ENCODE peak calls at places on chromosomes 4 and X, in six cellular contexts. C is CD4-positive, alpha-beta T cell; F is HCT116; D is ovary; G is astrocyte; O is tibial nerve. V is an unnamed sample. For H3K27me3, the result is how much of the 10 kb centered on the place peaks cover.

GRCh38 chrX:19807414-19807813 is 80.0 kb downstream of the SH3KBP1 start:
- DNase-seq in C (no peak), D (no peak), F (no peak), O (no peak), G (no peak), V (no peak)

GRCh38 chr4:7964890-7965662 is 25.4 kb upstream of the AFAP1 start:
- DNase-seq in C (peak), O (peak), G (peak), F (no peak), D (no peak), V (no peak)

GRCh38 chr4:150948710-150949109 is 66.4 kb downstream of the LRBA start:
- DNase-seq in F (no peak), C (no peak), G (no peak), O (no peak), D (no peak), V (no peak)

GRCh38 chr4:77695769-77696168 is 90.1 kb downstream of the CXCL13 start:
- DNase-seq in C (no peak), O (no peak), F (peak), G (peak), D (no peak), V (peak)

GRCh38 chrX:119655125-119655524 is 37.8 kb downstream of the SEPTIN6 start:
- DNase-seq in C (peak), O (no peak), G (peak), D (peak), F (no peak), V (peak)

GRCh38 chrX:99184153-99184552 is 1225.9 kb downstream of the PCDH19 start:
- DNase-seq in O (no peak), G (no peak), F (no peak), C (no peak), D (no peak), V (no peak)

GRCh38 chrX:16484338-16484737 is 165.6 kb upstream of the S100G start:
- DNase-seq in D (no peak), C (no peak), O (no peak), F (peak), G (peak), V (peak)

GRCh38 chrX:40402771-40403533 is 177.8 kb upstream of the ATP6AP2 start:
- DNase-seq in O (no peak), F (no peak), C (no peak), G (peak), D (peak), V (peak)

GRCh38 chr4:13386405-13387107 is 97.6 kb downstream of the RAB28 start:
- DNase-seq in F (no peak), D (no peak), O (no peak), C (no peak), G (peak), V (no peak)

GRCh38 chr4:165967486-165967885 is 94.4 kb downstream of the TLL1 start:
- DNase-seq in F (no peak), D (no peak), C (no peak), G (no peak), O (no peak), V (no peak)

GRCh38 chr4:82192153-82192552 is 181.6 kb downstream of the HNRNPD start:
- DNase-seq in G (no peak), O (no peak), F (no peak), C (no peak), D (no peak), V (no peak)

GRCh38 chr4:185524888-185525863 is 10.1 kb downstream of the PDLIM3 start:
- DNase-seq in O (no peak), D (no peak), G (peak), C (no peak), F (no peak), V (no peak)

GRCh38 chr4:54961357-54961975 is 163.9 kb downstream of the KDR start:
- DNase-seq in C (no peak), G (peak), F (peak), D (no peak), O (no peak), V (no peak)

GRCh38 chr4:4245172-4245571 is 2.9 kb downstream of the TMEM128 start:
- DNase-seq in F (no peak), G (no peak), D (no peak), O (no peak), C (no peak), V (no peak)

DNA sequence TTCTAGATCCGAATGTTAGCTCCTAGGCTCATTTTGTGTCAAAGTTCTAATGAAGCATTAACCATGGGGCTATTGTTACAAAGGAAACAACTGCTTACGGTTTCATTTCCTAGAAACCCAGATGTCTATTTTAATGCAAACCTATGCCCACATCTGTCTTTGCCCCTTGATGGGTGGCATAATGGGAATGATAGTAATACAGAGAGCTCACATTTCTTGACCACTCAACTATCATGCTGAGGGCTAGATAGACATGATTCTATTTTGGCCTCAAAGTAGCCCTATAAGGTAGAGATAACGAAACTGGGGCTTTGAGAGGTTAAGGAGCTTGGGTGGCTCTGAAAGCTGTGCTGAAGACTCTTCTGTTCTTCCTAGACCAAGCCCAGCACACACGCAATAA is 1.9 kb downstream of the TLR7 start:
- DNase-seq in D (no peak), G (no peak), O (no peak), C (no peak), F (no peak), V (no peak)
- H3K27ac ChIP-seq in D (no peak), G (no peak), O (no peak), C (no peak), F (no peak), V (no peak)

DNA sequence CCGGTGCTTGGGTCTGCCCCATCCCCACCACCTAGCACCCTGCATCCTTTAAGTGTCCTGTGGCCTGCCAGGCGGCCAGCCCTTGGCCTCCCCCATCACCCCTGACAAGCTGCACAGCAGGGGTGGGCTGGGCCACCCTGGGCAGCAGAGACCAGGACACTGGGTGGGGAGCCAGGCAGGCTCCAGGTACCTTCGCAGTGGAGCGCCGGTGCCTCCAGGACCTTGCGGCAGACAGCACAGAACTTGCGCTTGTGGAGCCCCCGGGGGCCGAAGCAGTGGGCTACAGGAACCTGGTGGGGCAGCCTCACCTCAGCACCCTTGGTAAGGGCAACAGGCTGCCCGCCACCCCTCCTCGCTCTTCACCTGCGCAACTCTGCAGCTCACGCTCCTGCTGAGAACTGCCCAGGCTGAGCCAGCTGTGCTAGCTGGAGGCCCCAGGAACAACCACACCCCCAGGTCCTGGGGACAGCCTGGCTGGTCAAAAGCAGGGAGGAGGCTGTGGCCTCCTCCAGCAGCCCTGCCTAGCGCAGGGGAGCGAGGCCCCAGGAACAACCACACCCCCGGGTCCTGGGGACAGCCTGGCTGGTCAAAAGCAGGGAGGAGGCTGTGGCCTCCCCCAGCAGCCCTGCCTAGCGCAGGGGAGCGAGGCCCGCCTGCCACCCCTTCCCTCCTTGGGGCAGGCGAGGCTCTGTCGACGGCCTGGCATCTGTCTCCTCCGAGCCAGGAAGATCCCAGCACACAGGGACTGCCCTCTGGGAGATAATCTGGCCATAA is 4.6 kb downstream of the DGKQ start:
- DNase-seq in O (no peak), G (no peak), F (no peak), D (no peak), C (no peak), V (no peak)
- H3K27me3 ChIP-seq in O (under half), G (under half), F (under half), D (under half), C (under half), V (under half)

DNA sequence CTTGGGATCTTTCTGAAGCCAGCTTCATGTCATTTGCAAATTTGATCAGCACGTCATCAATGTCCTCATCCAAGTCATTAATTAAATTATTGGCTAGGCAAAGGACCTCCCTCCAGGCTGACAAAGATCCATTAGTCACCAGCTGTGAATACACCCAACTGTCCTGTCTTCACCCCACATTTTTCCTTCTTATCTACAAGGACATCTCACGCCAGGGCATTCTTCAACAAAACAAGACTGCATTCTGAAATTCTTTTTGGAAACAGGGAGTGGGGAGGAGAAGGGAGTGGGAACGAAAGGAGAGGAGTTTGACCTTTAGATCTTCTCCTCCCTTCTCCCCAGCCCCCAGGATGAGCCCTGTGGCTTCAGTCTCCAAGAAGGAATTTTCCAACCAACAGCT is 32.7 kb downstream of the NLGN3 start:
- DNase-seq in O (no peak), F (no peak), G (no peak), D (no peak), C (no peak), V (no peak)
- TF ChIP-seq CTCF in O (no peak), F (no peak), G (no peak), D (no peak), C (no peak), V (no peak)

GRCh38 chr4:1215347-1216075 is 33.4 kb downstream of the CTBP1 start:
- DNase-seq in F (no peak), G (no peak), O (peak), C (no peak), D (peak), V (no peak)
- H3K27ac ChIP-seq in F (no peak), G (no peak), O (peak), C (no peak), D (no peak), V (no peak)

GRCh38 chr4:80202784-80203553 is 5.7 kb downstream of the PRDM8 start:
- DNase-seq in D (peak), C (peak), O (no peak), G (no peak), F (no peak), V (no peak)

GRCh38 chr4:80201326-80202151 is 4.2 kb downstream of the PRDM8 start:
- DNase-seq in O (no peak), G (peak), C (peak), D (peak), F (no peak), V (no peak)

GRCh38 chr4:80204433-80204832 is 7.1 kb downstream of the PRDM8 start:
- DNase-seq in O (no peak), F (no peak), G (no peak), D (no peak), C (no peak), V (no peak)

GRCh38 chr4:80199947-80200346 is 2.6 kb downstream of the PRDM8 start:
- DNase-seq in F (no peak), D (no peak), C (no peak), G (no peak), O (no peak), V (no peak)

DNA sequence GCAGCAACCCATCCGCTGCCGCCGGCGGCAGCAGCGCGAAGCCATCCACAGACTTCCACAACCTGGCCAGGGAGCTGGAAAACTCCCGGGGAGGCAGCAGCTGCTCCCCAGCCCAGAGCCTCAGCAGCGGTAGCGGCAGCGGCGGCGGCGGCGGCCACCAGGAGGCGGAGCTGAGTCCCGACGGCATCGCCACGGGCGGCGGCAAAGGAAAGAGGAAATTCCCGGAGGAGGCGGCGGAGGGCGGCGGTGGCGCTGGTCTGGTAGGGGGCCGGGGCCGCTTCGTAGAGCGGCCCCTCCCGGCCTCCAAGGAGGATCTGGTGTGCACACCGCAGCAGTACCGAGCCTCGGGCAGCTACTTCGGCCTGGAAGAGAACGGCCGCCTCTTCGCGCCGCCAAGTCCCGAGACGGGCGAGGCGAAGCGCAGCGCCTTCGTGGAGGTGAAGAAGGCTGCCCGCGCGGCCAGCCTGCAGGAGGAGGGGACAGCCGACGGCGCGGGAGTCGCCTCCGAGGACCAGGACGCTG is 4.9 kb downstream of the PRDM8 start:
- DNase-seq in F (no peak), O (peak), C (peak), D (peak), G (peak), V (no peak)
- H3K27me3 ChIP-seq in F (under half), O (under half), C (under half), D (under half), G (under half), V (under half)

GRCh38 chrX:124228849-124229248 is 103.6 kb upstream of the TEX13D start:
- DNase-seq in C (no peak), D (no peak), F (no peak), O (no peak), G (no peak), V (no peak)
- TF ChIP-seq CTCF in C (no peak), D (no peak), F (peak), O (no peak), G (no peak), V (no peak)

GRCh38 chrX:71221145-71221544 is 1.9 kb upstream of the GJB1 start:
- DNase-seq in D (no peak), O (no peak), G (no peak), C (no peak), F (no peak), V (no peak)
- H3K27ac ChIP-seq in D (no peak), O (no peak), G (no peak), C (no peak), F (no peak), V (no peak)

DNA sequence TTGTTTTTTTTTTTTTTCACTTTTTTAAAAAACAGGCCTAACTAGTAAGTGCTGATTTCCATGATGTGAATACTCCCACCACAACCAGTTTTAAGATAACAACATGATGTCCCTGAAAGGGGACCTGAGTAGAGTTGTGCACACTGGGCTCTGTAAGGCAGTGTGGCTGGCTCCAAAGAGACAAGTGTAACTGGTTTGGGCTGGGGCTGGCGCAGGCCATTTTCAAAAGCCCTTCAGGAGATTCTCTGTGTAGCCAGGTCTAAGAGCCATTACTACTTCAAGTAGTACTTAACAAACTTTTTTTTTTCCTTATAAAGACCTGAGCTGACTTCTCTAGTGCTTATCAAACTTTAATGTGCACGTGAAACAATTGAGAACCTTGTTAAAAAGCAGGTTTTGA is 4.3 kb downstream of the QRFPR start:
- DNase-seq in D (no peak), C (no peak), O (no peak), F (no peak), G (no peak), V (no peak)
- H3K27me3 ChIP-seq in D (under half), C (under half), O (under half), F (under half), G (under half), V (under half)

GRCh38 chrX:110153900-110154299 is 151.0 kb downstream of the TMEM164 start:
- DNase-seq in F (no peak), D (no peak), O (no peak), C (no peak), G (no peak), V (no peak)

GRCh38 chrX:110157444-110157843 is 154.5 kb downstream of the TMEM164 start:
- DNase-seq in G (no peak), O (no peak), D (no peak), C (no peak), F (no peak), V (no peak)

GRCh38 chrX:110155759-110156158 is 152.8 kb downstream of the TMEM164 start:
- DNase-seq in D (no peak), C (no peak), G (no peak), O (no peak), F (no peak), V (no peak)

GRCh38 chrX:110159235-110159634 is 156.3 kb downstream of the TMEM164 start:
- DNase-seq in O (no peak), D (no peak), F (no peak), G (no peak), C (no peak), V (no peak)

DNA sequence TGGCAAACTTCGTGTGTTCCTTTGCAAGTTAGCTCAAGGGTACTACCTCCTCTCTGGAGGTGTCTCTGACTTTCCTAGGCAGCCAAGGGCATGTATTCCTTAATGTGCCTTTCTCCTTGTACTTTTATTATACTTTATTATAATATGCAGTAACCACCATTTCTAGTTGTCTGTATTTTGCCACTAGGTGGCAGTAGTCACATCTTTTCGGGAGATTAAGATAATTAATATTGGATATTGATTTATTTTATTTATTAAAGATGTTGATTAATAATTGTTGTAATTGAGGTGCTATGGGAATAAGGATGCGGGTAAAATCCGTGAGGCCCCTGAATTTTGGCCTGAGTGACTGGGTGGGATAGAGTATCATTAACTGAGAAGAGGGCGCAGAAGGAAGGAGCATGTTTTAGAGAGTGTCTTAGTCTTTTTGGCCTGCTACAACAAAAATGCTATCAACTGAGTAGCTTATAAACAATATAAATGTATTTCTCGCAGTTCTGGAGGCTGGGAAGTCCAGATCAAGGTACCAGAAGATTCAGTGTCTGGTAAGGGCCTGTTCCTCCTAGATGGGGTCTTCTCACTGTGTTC is 153.3 kb downstream of the TMEM164 start:
- DNase-seq in F (no peak), C (no peak), O (no peak), G (no peak), D (no peak), V (no peak)
- TF ChIP-seq CTCF in F (peak), C (peak), O (peak), G (no peak), D (no peak), V (peak)

GRCh38 chr4:76210502-76210901 is 3.1 kb downstream of the SCARB2 start:
- DNase-seq in F (no peak), G (no peak), O (no peak), C (no peak), D (no peak), V (no peak)

GRCh38 chr4:76213415-76214268 is at the start of gene SCARB2:
- DNase-seq in O (peak), C (peak), G (peak), F (peak), D (peak), V (peak)

GRCh38 chr4:76212301-76212700 is 1.3 kb downstream of the SCARB2 start:
- DNase-seq in F (no peak), C (no peak), O (no peak), D (no peak), G (no peak), V (no peak)

GRCh38 chr4:76212851-76213414 is 691 bp downstream of the SCARB2 start:
- DNase-seq in F (no peak), D (no peak), G (peak), C (peak), O (no peak), V (no peak)

DNA sequence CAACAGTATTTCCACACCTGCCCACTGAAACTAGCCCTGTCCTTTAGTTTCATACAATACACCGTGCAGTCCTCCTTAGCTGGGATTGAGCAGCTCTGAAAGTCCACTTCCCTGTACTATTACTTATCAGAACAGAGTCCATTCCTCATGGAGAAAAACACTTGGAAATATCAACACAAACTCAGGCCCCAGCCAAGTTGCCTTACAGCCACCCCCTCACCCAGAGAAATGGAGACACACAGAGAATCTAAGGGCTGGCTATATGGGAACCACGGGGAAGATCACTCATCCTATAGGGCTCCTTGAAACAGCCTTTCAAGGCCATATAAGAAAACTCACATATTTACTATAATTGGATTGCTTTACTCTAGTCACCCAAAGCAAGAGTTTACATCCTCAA is 1.9 kb downstream of the SCARB2 start:
- DNase-seq in D (no peak), O (no peak), C (no peak), G (no peak), F (no peak), V (no peak)
- H3K27ac ChIP-seq in D (peak), O (peak), C (no peak), G (no peak), F (no peak), V (no peak)

V was measured in AG04450.